ENCODE peak calls at places on chromosomes 12 and 14, in six cellular contexts. C, S, F, I, M and Q are unnamed samples.

GRCh38 chr14:101364503-101365328 is 196.6 kb upstream of the DIO3 start:
- DNase-seq in C (peak; percentile 97), I (no peak), M (peak; percentile 98), S (peak; percentile 37), F (peak; percentile 23), Q (no peak)

GRCh38 chr12:713281-713875 is 39.0 kb upstream of the WNK1 start:
- DNase-seq in C (no peak), S (no peak), I (no peak), F (no peak), M (no peak), Q (no peak)

GRCh38 chr12:57227315-57228115 is 2.0 kb upstream of the SHMT2 start:
- DNase-seq in C (no peak), F (no peak), I (no peak), M (no peak), S (no peak), Q (no peak)

GRCh38 chr12:570949-571794 is 92.1 kb downstream of the NINJ2 start:
- DNase-seq in C (peak; percentile 83), F (no peak), I (peak; percentile 83), M (peak; percentile 83), S (peak; percentile 50), Q (no peak)

GRCh38 chr14:35335388-35336092 is 43.4 kb downstream of the PSMA6 start:
- DNase-seq in M (peak; percentile 73), I (peak; percentile 87), S (peak; percentile 77), C (no peak), F (peak; percentile 36), Q (peak; percentile 32)

GRCh38 chr14:90536092-90536491 is 139.3 kb downstream of the CALM1 start:
- DNase-seq in M (no peak), F (no peak), C (no peak), I (no peak), S (no peak), Q (peak; percentile 65)

GRCh38 chr14:45787167-45787566 is 534.2 kb upstream of the MIS18BP1 start:
- DNase-seq in F (no peak), C (no peak), M (no peak), I (no peak), S (no peak), Q (no peak)

GRCh38 chr12:56591961-56592360 is 38.2 kb downstream of the BAZ2A start:
- DNase-seq in M (no peak), I (no peak), C (no peak), F (no peak), S (no peak), Q (no peak)

GRCh38 chr14:99645545-99646505 is 896 bp downstream of the HHIPL1 start:
- DNase-seq in F (no peak), M (no peak), I (no peak), S (no peak), C (no peak), Q (no peak)

GRCh38 chr12:48986720-48987291 is 8.7 kb downstream of the WNT1 start:
- DNase-seq in S (no peak), M (no peak), I (no peak), F (no peak), C (no peak), Q (no peak)

GRCh38 chr14:88233915-88234314 is 89.2 kb downstream of the KCNK10 start:
- DNase-seq in M (no peak), I (no peak), C (no peak), F (peak; percentile 25), S (no peak), Q (peak; percentile 28)

GRCh38 chr14:76926521-76927251 is 100.5 kb downstream of the LRRC74A start:
- DNase-seq in M (peak; percentile 76), I (no peak), F (peak; percentile 73), S (no peak), C (peak; percentile 63), Q (no peak)

GRCh38 chr14:35861204-35861868 is 35.2 kb downstream of the BRMS1L start:
- DNase-seq in F (no peak), M (no peak), I (no peak), C (no peak), S (no peak), Q (peak; percentile 7)

DNA sequence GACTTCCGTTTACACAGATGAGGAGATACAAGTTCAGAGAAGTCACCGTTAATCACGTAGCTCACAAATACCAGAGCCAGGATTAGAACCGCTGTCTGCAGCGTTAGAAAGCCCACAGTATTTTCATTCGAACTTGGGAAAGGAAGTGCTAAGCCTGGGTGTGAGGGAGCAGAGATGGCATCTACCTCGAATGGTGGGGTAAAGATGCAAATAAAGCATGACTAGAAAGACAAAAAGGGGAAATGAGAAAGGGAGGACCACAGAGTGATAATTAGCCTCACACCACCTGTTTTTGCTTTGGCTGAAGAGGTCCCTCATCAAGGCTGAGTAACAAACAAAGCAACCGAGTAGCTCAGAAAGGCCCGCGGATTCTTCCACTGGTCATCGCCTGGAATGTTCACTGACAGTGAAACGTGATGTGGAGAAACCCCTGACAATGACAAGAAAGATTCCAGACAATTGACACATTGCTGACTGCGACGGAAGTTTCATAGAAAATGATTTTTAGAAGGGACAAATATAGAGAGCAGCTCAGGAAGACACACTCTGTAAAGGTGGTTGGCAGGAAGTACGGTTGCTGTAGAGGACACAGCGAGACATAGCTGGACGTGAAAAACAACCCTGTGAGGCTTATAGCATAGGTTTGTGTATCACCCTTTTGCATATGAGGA is 31.5 kb upstream of the BHLHE41 start:
- DNase-seq in M (no peak), F (no peak), C (no peak), S (no peak), I (no peak), Q (no peak)
- H3K27ac ChIP-seq in M (no peak overlapping the region), F (no peak overlapping the region), C (no peak overlapping the region), S (peak overlapping the region; percentile 25), I (no peak overlapping the region), Q (no peak overlapping the region)

DNA sequence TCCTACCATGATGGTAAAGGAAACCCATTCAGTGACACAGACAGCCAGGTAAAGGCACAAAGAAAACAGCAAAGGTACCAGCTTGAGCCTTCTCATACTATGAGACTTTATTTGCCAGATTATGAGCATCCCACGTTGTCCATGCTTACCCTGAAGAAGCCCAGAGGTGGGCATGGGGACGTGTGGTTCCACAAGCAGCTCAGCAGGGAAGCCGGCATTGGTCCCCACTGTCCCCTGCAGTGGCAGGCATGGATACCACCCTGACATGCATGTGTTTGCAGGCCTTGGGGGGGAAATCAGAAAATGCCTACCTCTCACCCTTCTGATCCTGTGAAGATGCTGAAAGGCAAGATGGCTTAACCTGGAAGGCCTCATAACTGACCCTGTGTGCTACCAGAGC is 183.1 kb downstream of the PIWIL1 start:
- DNase-seq in S (no peak), I (no peak), F (no peak), M (no peak), C (no peak), Q (no peak)
- H3K9me3 ChIP-seq in S (no peaks in the 10 kb centered on the region), I (no peaks in the 10 kb centered on the region), F (no peaks in the 10 kb centered on the region), M (no peaks in the 10 kb centered on the region), C (no peaks in the 10 kb centered on the region), Q (no peaks in the 10 kb centered on the region)

GRCh38 chr12:13100610-13100881 is 2.9 kb downstream of the GSG1 start:
- DNase-seq in S (no peak), M (no peak), C (no peak), I (no peak), F (no peak), Q (no peak)
- TF ChIP-seq CTCF in S (no peak), M (no peak), C (no peak), I (no peak), F (no peak), Q (no peak)

DNA sequence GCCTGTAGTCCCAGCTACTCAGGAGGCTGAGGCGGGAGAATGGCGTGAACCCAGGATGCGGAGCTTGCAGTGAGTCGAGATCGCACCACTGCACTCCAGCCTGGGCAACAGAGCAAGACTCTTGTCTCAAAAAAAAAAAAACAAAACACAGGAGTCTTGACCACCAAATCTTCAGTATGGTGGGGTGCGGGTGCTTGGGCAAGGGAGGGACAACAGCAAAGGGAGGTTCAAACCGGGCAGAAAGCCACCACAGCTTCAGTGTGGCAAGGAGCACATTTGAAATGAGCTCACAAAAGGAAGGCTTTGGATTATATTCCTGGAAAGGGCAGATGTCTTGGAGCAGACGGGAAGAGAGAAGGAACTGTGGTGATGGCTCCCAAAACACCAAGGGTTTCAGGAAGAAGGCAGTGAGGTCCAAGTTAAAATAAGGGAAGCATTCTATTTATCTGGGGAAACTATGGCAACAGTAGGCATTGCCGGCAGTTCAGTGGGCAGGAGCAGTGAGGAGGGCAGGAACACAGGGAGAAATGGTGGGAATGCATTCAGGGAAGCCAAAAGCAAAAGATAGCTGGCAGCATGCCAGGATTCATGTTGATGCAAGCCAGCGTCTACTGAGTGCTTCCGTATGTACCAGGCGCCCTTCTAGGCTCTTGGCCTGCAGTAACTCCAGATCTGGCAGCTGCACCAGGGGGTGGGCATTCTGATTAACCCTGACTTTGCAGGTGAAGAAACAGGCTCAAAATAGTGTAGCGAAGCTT is 51.0 kb upstream of the SRSF5 start:
- DNase-seq in F (peak; percentile 80), C (peak; percentile 76), M (peak; percentile 67), I (peak; percentile 73), S (peak; percentile 50), Q (peak; percentile 97)
- H3K27ac ChIP-seq in F (peak overlapping the region; percentile 32), C (peak overlapping the region; percentile 74), M (no peak overlapping the region), I (peak overlapping the region; percentile 67), S (peak overlapping the region; percentile 19), Q (no peak overlapping the region)

GRCh38 chr12:76010732-76011458 is 20.7 kb downstream of the PHLDA1 start:
- DNase-seq in I (no peak), S (no peak), M (no peak), F (no peak), C (no peak), Q (no peak)

GRCh38 chr12:76006028-76006916 is 25.3 kb downstream of the PHLDA1 start:
- DNase-seq in C (no peak), M (no peak), S (no peak), I (no peak), F (no peak), Q (no peak)

GRCh38 chr12:76012656-76013055 is 18.9 kb downstream of the PHLDA1 start:
- DNase-seq in M (no peak), C (no peak), I (no peak), S (no peak), F (no peak), Q (no peak)

GRCh38 chr12:76007640-76008039 is 23.9 kb downstream of the PHLDA1 start:
- DNase-seq in I (no peak), C (no peak), S (no peak), M (no peak), F (no peak), Q (no peak)

DNA sequence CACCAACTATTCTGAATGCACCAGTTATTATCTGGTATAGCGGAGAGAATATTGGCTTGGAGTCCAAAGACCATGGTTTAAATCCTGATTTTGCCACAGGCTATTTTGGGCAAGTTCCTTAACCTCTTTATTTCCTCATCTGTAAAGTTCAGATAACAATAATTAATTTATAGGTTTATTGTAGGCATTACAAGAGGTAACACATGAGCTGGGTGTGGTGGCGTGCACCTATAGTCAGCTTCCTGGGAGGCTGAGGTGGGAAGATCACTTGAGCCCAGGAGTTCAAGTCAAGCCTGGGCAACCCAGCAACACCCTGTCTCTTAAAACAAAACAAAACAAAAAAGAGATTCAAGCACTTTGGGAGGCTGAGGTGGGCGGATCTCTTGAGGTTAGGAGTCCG is 23.1 kb downstream of the PHLDA1 start:
- DNase-seq in I (no peak), S (no peak), M (no peak), C (no peak), F (no peak), Q (no peak)
- H3K9me3 ChIP-seq in I (no peaks in the 10 kb centered on the region), S (no peaks in the 10 kb centered on the region), M (no peaks in the 10 kb centered on the region), C (no peaks in the 10 kb centered on the region), F (no peaks in the 10 kb centered on the region), Q (no peaks in the 10 kb centered on the region)

DNA sequence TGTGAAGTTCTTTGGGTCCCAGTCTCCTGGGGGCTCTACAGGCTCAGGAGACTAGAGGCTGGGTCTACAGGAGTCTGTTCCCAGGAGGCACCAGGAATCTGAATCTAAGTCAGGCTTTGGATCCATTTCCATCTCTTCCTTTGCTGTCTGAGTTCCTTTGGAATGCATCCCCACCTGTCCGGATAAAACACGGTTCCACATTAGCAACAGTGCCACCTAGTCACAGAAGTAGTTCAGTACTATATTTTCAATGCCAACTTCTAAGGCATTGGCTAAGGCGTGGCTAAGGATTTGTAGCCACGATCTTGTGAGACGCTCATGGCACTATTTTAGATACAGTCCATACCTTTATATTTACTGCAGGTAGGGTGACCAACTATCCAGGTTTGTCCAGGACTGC is 15.1 kb downstream of the ZC2HC1C start:
- DNase-seq in M (no peak), S (peak; percentile 22), F (no peak), I (no peak), C (no peak), Q (no peak)
- TF ChIP-seq CTCF in M (no peak), S (peak; percentile 47), F (peak; percentile 26), I (no peak), C (no peak), Q (no peak)